ENCODE peak calls at places on chromosomes 13 and 19, in five cellular contexts. V, H, D, Z and M are unnamed samples. For H3K4me1, the result is how much of the 10 kb centered on the place peaks cover.

GRCh38 chr19:3816566-3817218 is 30.5 kb upstream of the MATK start:
- DNase-seq in V (no peak), H (no peak), D (no peak), Z (no peak), M (no peak)

GRCh38 chr13:98207411-98207810 is 30.3 kb upstream of the RNF113B start:
- DNase-seq in V (no peak), H (no peak), D (no peak), Z (no peak), M (no peak)

GRCh38 chr13:31920301-31920818 is 111.2 kb upstream of the FRY start:
- DNase-seq in V (no peak), H (no peak), D (no peak), Z (no peak), M (no peak)

GRCh38 chr19:52094526-52094925 is 1.0 kb downstream of the ZNF841 start:
- DNase-seq in V (no peak), H (no peak), D (no peak), Z (no peak), M (no peak)

GRCh38 chr13:113493315-113493951 is 2.9 kb upstream of the DCUN1D2 start:
- DNase-seq in V (no peak), H (no peak), D (no peak), Z (no peak), M (no peak)

GRCh38 chr19:2235396-2236284 is 489 bp downstream of the PLEKHJ1 start:
- DNase-seq in V (no peak), H (peak), D (no peak), Z (no peak), M (no peak)

GRCh38 chr13:35927554-35927953 is 203.6 kb downstream of the DCLK1 start:
- DNase-seq in V (no peak), H (no peak), D (no peak), Z (no peak), M (peak)

GRCh38 chr19:40622773-40623075 is 21.6 kb downstream of the LTBP4 start:
- DNase-seq in V (peak), H (no peak), D (no peak), Z (no peak), M (peak)

GRCh38 chr13:113138792-113139551 is 16.4 kb downstream of the F10 start:
- DNase-seq in V (no peak), H (no peak), D (no peak), Z (no peak), M (no peak)

GRCh38 chr13:106377341-106377740 is 158.1 kb downstream of the EFNB2 start:
- DNase-seq in V (no peak), H (no peak), D (no peak), Z (no peak), M (no peak)

GRCh38 chr19:37519890-37520289 is 13.2 kb downstream of the ZNF793 start:
- DNase-seq in V (no peak), H (no peak), D (no peak), Z (no peak), M (no peak)

GRCh38 chr19:12065100-12065538 is 588 bp downstream of the ZNF844 start:
- DNase-seq in V (no peak), H (no peak), D (no peak), Z (no peak), M (no peak)

GRCh38 chr19:50693064-50693975 is 26.3 kb downstream of the SHANK1 start:
- DNase-seq in V (no peak), H (no peak), D (no peak), Z (no peak), M (no peak)

GRCh38 chr19:50697414-50698124 is 22.0 kb downstream of the SHANK1 start:
- DNase-seq in V (no peak), H (no peak), D (no peak), Z (no peak), M (no peak)

GRCh38 chr19:50695251-50696064 is 24.1 kb downstream of the SHANK1 start:
- DNase-seq in V (no peak), H (peak), D (no peak), Z (no peak), M (no peak)

GRCh38 chr19:50696065-50696425 is 23.6 kb downstream of the SHANK1 start:
- DNase-seq in V (no peak), H (no peak), D (no peak), Z (no peak), M (no peak)

GRCh38 chr19:50694815-50695145 is 24.8 kb downstream of the SHANK1 start:
- DNase-seq in V (no peak), H (no peak), D (no peak), Z (no peak), M (no peak)
- H3K4me3 ChIP-seq in V (no peak), H (no peak), D (no peak), Z (no peak), M (no peak)

GRCh38 chr13:44302948-44303575 is 70.6 kb upstream of the SERP2 start:
- DNase-seq in V (no peak), H (no peak), D (no peak), Z (no peak), M (no peak)

GRCh38 chr13:44302233-44302632 is 71.4 kb upstream of the SERP2 start:
- DNase-seq in V (no peak), H (no peak), D (no peak), Z (no peak), M (no peak)

GRCh38 chr13:44304433-44304725 is 69.2 kb upstream of the SERP2 start:
- DNase-seq in V (no peak), H (no peak), D (no peak), Z (no peak), M (no peak)

GRCh38 chr13:44305216-44305615 is 68.4 kb upstream of the SERP2 start:
- DNase-seq in V (no peak), H (no peak), D (no peak), Z (no peak), M (no peak)

GRCh38 chr13:44303681-44304432 is 69.8 kb upstream of the SERP2 start:
- DNase-seq in V (peak), H (no peak), D (no peak), Z (no peak), M (peak)
- H3K4me1 ChIP-seq in V (under half), H (under half), D (half or more), Z (under half), M (under half)

DNA sequence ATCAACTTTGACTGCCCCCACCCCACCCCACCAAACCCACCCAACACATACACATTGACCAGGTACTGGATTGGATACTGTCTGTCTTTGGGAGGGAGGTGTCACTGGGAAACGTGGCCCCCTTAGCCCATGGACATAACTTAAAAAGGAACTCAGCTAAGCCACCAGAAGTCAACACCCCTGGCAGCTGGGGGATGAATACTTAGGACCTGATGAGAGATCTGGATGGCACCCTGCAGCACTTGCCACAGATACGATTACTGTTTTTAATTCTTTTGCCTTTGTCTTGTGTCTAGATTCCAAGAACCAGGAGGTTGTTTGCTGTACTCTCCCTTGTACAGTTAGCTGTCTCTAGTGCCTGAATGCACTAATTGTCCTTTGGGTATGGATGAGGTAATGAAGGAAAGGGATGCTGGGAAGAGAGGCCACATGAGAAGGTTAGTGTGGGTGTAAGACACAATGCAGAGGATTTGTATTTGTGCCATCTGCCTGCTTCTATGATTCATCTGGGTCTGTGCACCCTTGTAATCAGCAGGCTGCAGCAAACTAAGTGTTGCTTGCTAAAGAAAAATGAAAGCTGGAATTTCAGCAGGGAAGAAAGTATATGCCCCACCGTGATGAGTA is 385.8 kb downstream of the KCNRG start:
- DNase-seq in V (no peak), H (no peak), D (no peak), Z (no peak), M (no peak)
- H3K4me3 ChIP-seq in V (no peak), H (no peak), D (no peak), Z (no peak), M (no peak)

GRCh38 chr19:1173160-1173844 is 766 bp downstream of the SBNO2 start:
- DNase-seq in V (peak), H (peak), D (no peak), Z (no peak), M (peak)
- H3K4me1 ChIP-seq in V (under half), H (under half), D (under half), Z (under half), M (under half)

GRCh38 chr13:103178986-103179695 is 112.9 kb upstream of the SLC10A2 start:
- DNase-seq in V (no peak), H (no peak), D (no peak), Z (no peak), M (no peak)
- H3K4me3 ChIP-seq in V (no peak), H (no peak), D (no peak), Z (no peak), M (no peak)

DNA sequence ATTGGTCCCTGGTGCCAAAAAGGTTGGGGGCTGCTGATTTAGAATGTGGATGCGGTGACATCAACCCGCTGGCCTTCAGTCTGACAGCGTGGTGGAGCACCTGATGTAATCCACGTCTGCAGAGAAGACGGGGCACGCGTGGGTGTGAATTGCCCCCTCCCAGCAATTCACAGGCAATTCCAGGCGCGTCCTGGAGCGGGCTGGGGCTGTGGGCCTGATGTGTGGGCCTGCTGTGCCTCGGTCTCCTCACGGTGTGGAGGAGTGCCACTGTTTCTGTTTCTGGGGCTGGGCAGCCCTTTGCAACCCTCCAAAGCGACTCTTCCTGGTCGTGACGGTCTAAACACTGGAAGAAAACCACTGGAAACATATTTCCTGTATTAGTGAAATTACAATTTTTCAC is 213.8 kb upstream of the SOX1 start:
- DNase-seq in V (no peak), H (no peak), D (no peak), Z (no peak), M (no peak)
- H3K4me1 ChIP-seq in V (under half), H (under half), D (under half), Z (under half), M (under half)

DNA sequence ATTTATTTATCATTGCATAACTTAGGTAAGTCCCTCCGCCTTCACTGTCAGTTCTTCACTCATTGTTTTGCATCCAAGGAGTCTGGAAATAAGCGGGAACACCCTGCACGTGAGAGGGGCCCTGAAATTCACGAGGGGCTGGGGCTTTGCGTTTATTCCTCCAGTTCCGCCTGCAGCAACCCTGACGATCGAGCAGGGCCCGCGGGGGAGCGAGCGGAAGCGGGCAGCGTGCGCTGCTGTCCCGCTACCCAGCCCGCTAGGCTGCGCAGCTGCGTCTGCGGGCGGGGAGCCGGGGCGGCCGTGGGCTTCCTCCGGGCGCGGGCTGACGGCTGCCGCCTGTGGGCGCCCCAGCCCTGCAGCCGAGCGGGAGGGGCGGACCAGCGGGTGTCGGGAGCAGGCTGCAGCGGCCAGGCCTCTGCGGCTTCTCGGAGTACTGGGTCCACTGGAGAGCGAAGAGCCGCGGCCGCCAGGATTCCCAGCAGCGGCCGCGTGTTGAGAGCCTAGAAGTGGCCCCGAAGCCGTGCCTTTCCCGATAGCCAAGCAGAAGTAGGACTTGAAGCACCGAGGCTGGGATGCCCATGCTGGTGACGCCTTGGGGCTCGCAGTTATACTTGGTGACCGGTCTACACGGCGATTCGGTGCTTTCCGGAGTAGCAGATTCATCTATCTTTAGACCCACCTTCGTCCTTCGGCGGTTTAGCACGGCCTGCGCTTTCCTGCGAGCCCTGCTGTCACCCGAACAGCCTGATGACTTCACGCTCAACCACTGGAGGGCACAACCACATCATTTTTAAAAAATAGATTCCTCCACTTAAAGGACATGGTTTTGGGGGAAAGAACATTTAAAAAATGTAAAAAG is 32.9 kb upstream of the SACS start:
- DNase-seq in V (peak), H (peak), D (peak), Z (peak), M (peak)
- H3K4me3 ChIP-seq in V (peak), H (peak), D (peak), Z (peak), M (peak)

GRCh38 chr19:6728346-6728745 is 7.9 kb upstream of the C3 start:
- DNase-seq in V (no peak), H (no peak), D (no peak), Z (no peak), M (no peak)

GRCh38 chr19:6724631-6725185 is 4.3 kb upstream of the C3 start:
- DNase-seq in V (peak), H (no peak), D (no peak), Z (no peak), M (no peak)

GRCh38 chr19:6723738-6724137 is 3.3 kb upstream of the C3 start:
- DNase-seq in V (peak), H (no peak), D (no peak), Z (no peak), M (no peak)

GRCh38 chr19:6723108-6723618 is 2.7 kb upstream of the C3 start:
- DNase-seq in V (peak), H (no peak), D (peak), Z (no peak), M (peak)

GRCh38 chr19:6725513-6726231 is 5.2 kb upstream of the C3 start:
- DNase-seq in V (no peak), H (no peak), D (no peak), Z (no peak), M (no peak)
- H3K4me1 ChIP-seq in V (under half), H (under half), D (under half), Z (under half), M (under half)

DNA sequence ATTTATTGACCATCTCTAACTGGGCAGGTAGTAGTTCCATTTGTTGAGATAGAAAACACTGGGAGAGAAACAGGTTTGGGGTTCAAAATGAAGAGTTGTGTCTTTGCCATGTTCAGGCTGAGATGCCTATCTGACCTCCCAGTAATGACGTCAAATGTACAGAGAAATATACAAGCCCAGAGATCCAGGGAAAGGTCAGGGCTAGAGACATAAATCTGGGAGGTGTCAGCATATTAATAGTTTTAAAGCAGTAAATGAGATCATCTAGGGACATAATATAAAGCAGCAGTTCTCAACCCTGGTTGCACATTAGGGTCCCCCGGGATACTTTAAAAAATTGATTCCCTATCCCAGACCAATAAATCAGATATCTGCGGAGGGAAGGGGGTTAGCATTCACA is 501.6 kb downstream of the UQCRFS1 start:
- DNase-seq in V (no peak), H (no peak), D (no peak), Z (no peak), M (no peak)
- H3K4me3 ChIP-seq in V (no peak), H (no peak), D (no peak), Z (no peak), M (no peak)